ENCODE peak calls at places on chromosomes 7 and 10, in four cellular contexts. D, S, F and K are unnamed samples.

GRCh38 chr7:74544706-74545469 is 91.2 kb downstream of the GTF2IRD1 start:
- DNase-seq in D (no peak), S (no peak), F (no peak), K (peak)

GRCh38 chr10:104548090-104548489 is 93.0 kb upstream of the SORCS3 start:
- DNase-seq in D (no peak), S (no peak), F (no peak), K (peak)

GRCh38 chr10:77291596-77292505 is 345.8 kb downstream of the KCNMA1 start:
- DNase-seq in D (no peak), S (no peak), F (no peak), K (no peak)

GRCh38 chr10:13528875-13529713 is at the start of gene BEND7:
- DNase-seq in D (no peak), S (no peak), F (peak), K (peak)

GRCh38 chr10:79361721-79362397 is 14.6 kb downstream of the PPIF start:
- DNase-seq in D (no peak), S (no peak), F (no peak), K (no peak)

GRCh38 chr10:83886871-83887270 is 252.4 kb upstream of the GHITM start:
- DNase-seq in D (no peak), S (no peak), F (no peak), K (no peak)

GRCh38 chr7:7739718-7740355 is 21.4 kb upstream of the RPA3 start:
- DNase-seq in D (no peak), S (no peak), F (no peak), K (no peak)

GRCh38 chr10:44715081-44715480 is 196.1 kb upstream of the TMEM72 start:
- DNase-seq in D (no peak), S (no peak), F (no peak), K (no peak)

GRCh38 chr7:106312906-106313305 is 28.1 kb upstream of the NAMPT start:
- DNase-seq in D (no peak), S (no peak), F (no peak), K (no peak)

GRCh38 chr10:43930243-43930642 is 281.6 kb upstream of the ZNF32 start:
- DNase-seq in D (no peak), S (no peak), F (no peak), K (no peak)

GRCh38 chr7:108012499-108013430 is 9.8 kb upstream of the LAMB1 start:
- DNase-seq in D (no peak), S (no peak), F (no peak), K (peak)

GRCh38 chr7:31096882-31097258 is 44.8 kb downstream of the ADCYAP1R1 start:
- DNase-seq in D (peak), S (no peak), F (no peak), K (no peak)

GRCh38 chr10:88288621-88289059 is 294.5 kb downstream of the RNLS start:
- DNase-seq in D (no peak), S (no peak), F (no peak), K (peak)

GRCh38 chr10:22541900-22542299 is 172.5 kb downstream of the PIP4K2A start:
- DNase-seq in D (no peak), S (no peak), F (no peak), K (no peak)

GRCh38 chr7:17598846-17599245 is 300.4 kb downstream of the AHR start:
- DNase-seq in D (no peak), S (no peak), F (no peak), K (peak)

GRCh38 chr10:34526758-34527730 is 288.1 kb downstream of the PARD3 start:
- DNase-seq in D (no peak), S (no peak), F (no peak), K (peak)

GRCh38 chr10:114337510-114338462 is 66.5 kb downstream of the AFAP1L2 start:
- DNase-seq in D (no peak), S (no peak), F (no peak), K (no peak)

GRCh38 chr10:112650588-112651030 is 203.6 kb downstream of the VTI1A start:
- DNase-seq in D (no peak), S (no peak), F (no peak), K (peak)

GRCh38 chr7:100053201-100053600 is 3.6 kb downstream of the ZSCAN21 start:
- DNase-seq in D (no peak), S (peak), F (no peak), K (peak)

GRCh38 chr7:134693256-134693655 is 46.6 kb downstream of the BPGM start:
- DNase-seq in D (no peak), S (no peak), F (no peak), K (peak)

GRCh38 chr10:124983321-124983720 is 41.4 kb downstream of the ZRANB1 start:
- DNase-seq in D (no peak), S (no peak), F (no peak), K (no peak)

GRCh38 chr10:73908853-73909611 is 1.9 kb upstream of the PLAU start:
- DNase-seq in D (no peak), S (peak), F (no peak), K (peak)

GRCh38 chr7:101124376-101125056 is 2.4 kb upstream of the SERPINE1 start:
- DNase-seq in D (no peak), S (no peak), F (no peak), K (peak)

GRCh38 chr10:83253272-83253671 is 886.0 kb upstream of the GHITM start:
- DNase-seq in D (no peak), S (no peak), F (no peak), K (no peak)

GRCh38 chr7:19747740-19748339 is 25.6 kb downstream of the TMEM196 start:
- DNase-seq in D (no peak), S (no peak), F (no peak), K (peak)

GRCh38 chr7:506921-507622 is 12.6 kb downstream of the PDGFA start:
- DNase-seq in D (no peak), S (no peak), F (peak), K (no peak)

GRCh38 chr7:71864130-71864529 is 548.0 kb downstream of the CALN1 start:
- DNase-seq in D (no peak), S (no peak), F (no peak), K (no peak)

GRCh38 chr10:76514891-76515290 is 1083.5 kb downstream of the LRMDA start:
- DNase-seq in D (no peak), S (no peak), F (no peak), K (peak)

GRCh38 chr10:73648252-73648651 is 7.0 kb upstream of the MYOZ1 start:
- DNase-seq in D (no peak), S (no peak), F (no peak), K (no peak)

GRCh38 chr10:3136763-3137611 is 35.6 kb downstream of the PITRM1 start:
- DNase-seq in D (peak), S (no peak), F (peak), K (no peak)

GRCh38 chr7:32611201-32611691 is 116.0 kb downstream of the AVL9 start:
- DNase-seq in D (no peak), S (no peak), F (no peak), K (no peak)

GRCh38 chr10:108303149-108303548 is 1138.6 kb upstream of the SORCS1 start:
- DNase-seq in D (no peak), S (no peak), F (no peak), K (peak)

GRCh38 chr10:110632591-110633215 is 11.4 kb upstream of the RBM20 start:
- DNase-seq in D (no peak), S (no peak), F (no peak), K (peak)

DNA sequence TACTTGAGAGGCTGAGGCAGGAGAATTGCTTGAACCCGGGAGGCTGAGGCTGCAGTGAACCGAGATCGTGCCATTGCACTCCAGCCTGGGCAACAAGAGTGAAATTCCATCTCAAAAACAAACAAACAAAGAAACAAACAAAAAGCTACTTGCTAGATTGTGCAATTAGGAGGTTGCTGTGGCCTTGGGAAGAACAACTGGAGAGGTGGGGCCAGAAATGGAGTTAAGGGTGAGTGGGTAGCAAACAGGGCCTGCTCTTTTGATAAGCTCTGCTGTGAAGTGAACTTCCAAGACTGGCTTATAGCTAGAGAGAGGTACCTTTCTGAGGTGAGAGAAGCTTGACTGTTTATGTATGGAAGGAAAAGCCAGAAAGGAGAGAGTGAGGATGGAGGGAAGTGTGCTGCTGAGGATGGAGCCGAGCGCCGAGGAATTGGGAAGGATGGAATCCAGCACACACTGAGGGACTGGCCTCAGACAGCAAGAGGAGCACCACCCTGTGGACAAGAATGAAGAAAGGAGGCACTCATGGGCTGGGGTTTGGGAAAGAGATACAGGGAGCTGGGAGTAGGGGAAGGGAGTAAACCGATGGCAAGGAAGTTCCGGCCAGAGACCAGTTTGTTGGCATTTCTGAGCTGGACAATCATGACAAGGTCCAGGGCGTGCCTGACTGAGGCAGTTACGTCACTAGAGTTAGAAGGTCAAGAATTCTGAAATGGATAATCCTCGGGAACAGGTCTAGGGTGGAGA is 7.0 kb upstream of the RPEL1 start:
- DNase-seq in D (no peak), S (peak), F (no peak), K (peak)
- TF ChIP-seq CTCF in D (no peak), S (no peak), F (no peak), K (peak)

DNA sequence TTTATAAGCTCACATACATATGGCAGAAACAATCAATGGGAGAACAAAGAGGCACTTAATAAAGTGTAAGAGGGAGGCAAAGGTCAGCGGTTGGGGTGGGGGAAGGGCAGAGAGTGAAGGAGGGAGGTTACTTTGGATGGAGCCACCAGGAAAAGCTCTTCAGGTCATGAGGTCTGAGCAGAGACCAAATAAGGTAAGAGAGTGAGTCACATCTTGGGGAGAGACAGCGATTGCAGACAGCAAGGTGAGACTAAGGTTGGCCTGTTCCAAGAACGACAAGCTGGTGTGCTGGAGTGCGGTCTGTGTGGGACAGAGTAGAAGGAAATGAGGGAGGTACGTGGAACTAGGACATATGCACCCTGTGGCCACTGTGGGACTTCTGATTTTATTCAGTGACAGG is 74.3 kb upstream of the TOMM7 start:
- DNase-seq in D (no peak), S (no peak), F (no peak), K (no peak)
- H3K4me3 ChIP-seq in D (no peak), S (no peak), F (no peak), K (no peak)

DNA sequence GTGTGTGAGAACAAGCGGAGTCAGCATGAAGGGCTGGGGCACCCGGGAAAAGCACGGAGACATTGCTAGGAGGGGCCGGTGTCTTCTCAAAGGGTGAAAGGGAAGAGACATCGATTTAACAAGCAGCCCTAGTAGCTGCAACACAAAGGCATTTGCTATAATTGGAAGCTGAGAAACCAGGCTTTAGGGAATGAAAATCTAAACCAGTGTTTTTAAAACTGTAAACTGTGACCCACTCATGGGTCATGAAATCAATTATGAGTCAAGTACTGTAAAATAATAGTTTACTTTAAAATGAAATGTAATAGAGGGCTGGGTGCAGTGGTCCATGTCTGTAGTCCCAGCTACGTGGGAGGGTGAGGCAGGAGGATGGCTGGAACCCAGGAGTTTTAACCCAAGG is 128.7 kb upstream of the RHEB start:
- DNase-seq in D (no peak), S (no peak), F (no peak), K (no peak)
- TF ChIP-seq CTCF in D (no peak), S (no peak), F (no peak), K (no peak)

GRCh38 chr10:86674912-86675311 is 6.6 kb downstream of the LDB3 start:
- DNase-seq in D (no peak), S (no peak), F (no peak), K (no peak)
- H3K4me3 ChIP-seq in D (no peak), S (no peak), F (no peak), K (no peak)

GRCh38 chr10:86821600-86821999 is 65.2 kb downstream of the BMPR1A start:
- DNase-seq in D (no peak), S (no peak), F (no peak), K (no peak)
- TF ChIP-seq CTCF in D (no peak), S (no peak), F (no peak), K (no peak)

DNA sequence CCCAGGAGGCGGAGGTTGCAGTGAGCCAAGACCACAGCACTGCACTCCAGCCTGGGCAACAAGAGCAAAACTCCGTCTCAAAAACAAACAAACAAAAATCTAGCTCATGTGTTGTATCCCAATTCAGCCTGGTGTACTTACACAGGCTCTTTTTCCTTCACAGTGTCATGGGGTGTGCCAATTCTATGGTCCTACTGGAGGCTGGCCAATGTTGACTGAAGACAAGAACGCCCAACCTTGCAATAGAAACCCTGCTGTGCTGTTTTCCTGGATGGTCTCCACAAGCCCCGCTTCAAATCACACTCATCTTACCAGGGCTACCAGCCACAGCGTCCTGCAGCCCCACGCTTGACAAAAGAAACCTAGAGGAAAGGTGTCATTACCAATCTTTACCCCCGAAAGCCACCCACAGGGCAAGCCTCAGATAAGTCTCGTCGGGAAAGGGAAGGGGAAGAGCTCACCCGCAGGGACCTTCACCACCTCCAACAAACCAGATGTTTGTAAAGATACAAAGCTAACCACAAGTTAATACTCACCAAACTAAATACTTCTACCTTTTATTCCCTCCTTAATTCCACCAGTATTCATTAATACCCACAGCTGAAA is 64.8 kb downstream of the TNS3 start:
- DNase-seq in D (no peak), S (no peak), F (no peak), K (no peak)
- H3K4me3 ChIP-seq in D (no peak), S (no peak), F (no peak), K (no peak)